ENCODE peak calls at places on chromosomes 16 and 17, in six cellular contexts. D is IMR-90, Y is mucosa of descending colon, Z is lower lobe of right lung, K is heart left ventricle, B is endothelial cell of umbilical vein. I is an unnamed sample.

GRCh38 chr17:62676231-62676943 is 48.9 kb downstream of the MRC2 start:
- DNase-seq in D (no peak), Y (no peak), Z (peak; percentile 39), K (peak; percentile 42), B (no peak), I (no peak)

GRCh38 chr17:27351741-27352140 is 57.8 kb downstream of the WSB1 start:
- DNase-seq in D (peak; percentile 56), Y (no peak), Z (no peak), K (no peak), B (no peak), I (no peak)

GRCh38 chr17:66667491-66668030 is 167.4 kb upstream of the CACNG5 start:
- DNase-seq in D (no peak), Y (no peak), Z (no peak), K (no peak), B (no peak), I (no peak)

GRCh38 chr16:12545792-12546342 is 257.8 kb downstream of the CPPED1 start:
- DNase-seq in D (no peak), Y (no peak), Z (no peak), K (no peak), B (no peak), I (no peak)

GRCh38 chr16:64305663-64306062 is 816.2 kb downstream of the CDH11 start:
- DNase-seq in D (no peak), Y (no peak), Z (no peak), K (no peak), B (no peak), I (no peak)

GRCh38 chr17:41301916-41302901 is at the start of gene KRTAP29-1:
- DNase-seq in D (no peak), Y (no peak), Z (no peak), K (peak; percentile 64), B (no peak), I (no peak)

GRCh38 chr16:17921357-17921978 is 415.1 kb downstream of the NPIPA8 start:
- DNase-seq in D (no peak), Y (peak; percentile 74), Z (peak; percentile 47), K (no peak), B (no peak), I (no peak)

GRCh38 chr17:57166803-57167202 is 81.8 kb downstream of the AKAP1 start:
- DNase-seq in D (no peak), Y (no peak), Z (no peak), K (no peak), B (no peak), I (peak; percentile 48)

GRCh38 chr17:29518359-29518758 is 48.5 kb downstream of the ABHD15 start:
- DNase-seq in D (no peak), Y (no peak), Z (no peak), K (no peak), B (no peak), I (no peak)

GRCh38 chr17:68048996-68049395 is 13.5 kb downstream of the KPNA2 start:
- DNase-seq in D (no peak), Y (no peak), Z (no peak), K (no peak), B (peak; percentile 23), I (no peak)

GRCh38 chr17:681738-682137 is 32.9 kb downstream of the VPS53 start:
- DNase-seq in D (peak; percentile 87), Y (no peak), Z (no peak), K (no peak), B (no peak), I (no peak)

GRCh38 chr17:59369026-59369724 is 37.7 kb downstream of the YPEL2 start:
- DNase-seq in D (no peak), Y (no peak), Z (no peak), K (no peak), B (no peak), I (no peak)

GRCh38 chr16:73068546-73069401 is 20.8 kb upstream of the ZFHX3 start:
- DNase-seq in D (peak; percentile 99), Y (peak; percentile 56), Z (peak; percentile 90), K (peak; percentile 79), B (peak; percentile 92), I (peak; percentile 95)

GRCh38 chr17:75371339-75371738 is 34.1 kb downstream of the GRB2 start:
- DNase-seq in D (no peak), Y (no peak), Z (no peak), K (no peak), B (no peak), I (no peak)

DNA sequence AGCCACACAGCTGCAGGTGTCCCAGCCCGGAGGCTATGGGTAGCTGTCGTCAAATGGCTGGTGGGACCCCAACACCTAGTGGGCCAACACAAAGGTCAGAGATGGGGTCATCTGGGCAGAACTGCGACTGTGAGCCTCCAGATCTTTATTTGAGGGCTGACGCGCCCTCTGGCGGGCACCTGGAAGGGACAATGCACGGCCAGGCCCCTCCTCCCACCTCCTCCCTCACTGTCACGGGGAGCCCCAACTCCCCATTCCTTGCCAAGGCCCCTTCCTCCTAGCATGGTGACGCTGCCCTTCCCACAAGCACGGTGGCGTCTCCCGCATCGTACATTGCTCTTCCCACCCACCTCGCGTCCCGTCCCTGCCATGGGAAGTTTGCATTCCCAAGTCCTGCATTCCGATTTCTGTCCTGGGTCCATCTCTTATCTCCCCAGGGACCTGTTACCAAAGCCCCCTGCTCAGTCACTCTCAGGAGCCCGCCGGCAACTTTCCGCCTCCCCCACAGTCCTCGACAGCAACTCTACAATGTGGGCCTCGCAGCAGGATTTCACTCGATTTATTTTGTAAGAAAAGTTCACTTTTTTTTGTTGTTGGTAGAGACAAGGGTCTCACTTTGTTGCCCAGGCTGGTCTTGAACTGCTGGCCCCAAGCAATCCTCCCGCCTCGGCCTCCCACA is 1.0 kb downstream of the TLE7 start:
- DNase-seq in D (no peak), Y (no peak), Z (no peak), K (no peak), B (no peak), I (no peak)
- H3K4me1 ChIP-seq in D (no peaks in the 10 kb centered on the region), Y (no peaks in the 10 kb centered on the region), Z (no peaks in the 10 kb centered on the region), K (no peaks in the 10 kb centered on the region), B (no peaks in the 10 kb centered on the region), I (no peaks in the 10 kb centered on the region)

GRCh38 chr16:84844049-84844350 is 24.2 kb downstream of the CRISPLD2 start:
- DNase-seq in D (no peak), Y (peak; percentile 66), Z (no peak), K (peak; percentile 73), B (no peak), I (peak; percentile 85)
- H3K4me1 ChIP-seq in D (peaks cover 16% of the 10 kb centered on the region), Y (peaks cover 7% of the 10 kb centered on the region), Z (no peaks in the 10 kb centered on the region), K (no peaks in the 10 kb centered on the region), B (no peaks in the 10 kb centered on the region), I (peaks cover 62% of the 10 kb centered on the region)

DNA sequence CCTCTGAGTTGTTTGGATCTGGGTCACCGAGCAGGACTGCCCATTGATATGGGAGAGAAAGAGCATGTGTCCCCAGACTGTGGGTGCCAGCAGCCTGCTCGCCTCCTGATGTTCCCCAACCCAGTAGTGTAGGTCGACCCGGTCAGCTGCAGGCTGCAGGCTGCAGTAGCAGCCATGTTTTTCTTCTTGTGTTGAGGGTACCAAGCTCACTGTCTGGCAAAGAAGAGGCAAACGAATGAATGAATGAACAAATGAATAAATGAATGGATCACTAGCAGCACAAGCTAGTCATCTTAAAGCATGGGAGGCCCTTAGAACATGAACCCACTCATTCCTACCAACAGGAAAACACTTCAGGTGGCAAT is 293.2 kb downstream of the SOX9 start:
- DNase-seq in D (no peak), Y (no peak), Z (no peak), K (no peak), B (no peak), I (no peak)
- H3K4me1 ChIP-seq in D (no peaks in the 10 kb centered on the region), Y (peaks cover 2% of the 10 kb centered on the region), Z (no peaks in the 10 kb centered on the region), K (no peaks in the 10 kb centered on the region), B (no peaks in the 10 kb centered on the region), I (peaks cover 4% of the 10 kb centered on the region)

GRCh38 chr16:81694494-81695285 is 84.4 kb upstream of the PLCG2 start:
- DNase-seq in D (no peak), Y (no peak), Z (no peak), K (no peak), B (peak; percentile 92), I (peak; percentile 74)

GRCh38 chr16:81697321-81697885 is 81.7 kb upstream of the PLCG2 start:
- DNase-seq in D (peak; percentile 54), Y (peak; percentile 81), Z (no peak), K (peak; percentile 73), B (peak; percentile 79), I (peak; percentile 47)

GRCh38 chr16:81695431-81695890 is 83.6 kb upstream of the PLCG2 start:
- DNase-seq in D (peak; percentile 4), Y (no peak), Z (no peak), K (no peak), B (peak; percentile 95), I (peak; percentile 29)

GRCh38 chr16:81696959-81697293 is 82.2 kb upstream of the PLCG2 start:
- DNase-seq in D (no peak), Y (no peak), Z (no peak), K (no peak), B (no peak), I (no peak)

GRCh38 chr16:81696136-81696958 is 82.7 kb upstream of the PLCG2 start:
- DNase-seq in D (no peak), Y (no peak), Z (no peak), K (peak; percentile 63), B (no peak), I (no peak)
- H3K4me1 ChIP-seq in D (peaks cover 20% of the 10 kb centered on the region), Y (no peaks in the 10 kb centered on the region), Z (peaks cover 42% of the 10 kb centered on the region), K (peaks cover 36% of the 10 kb centered on the region), B (peaks cover 64% of the 10 kb centered on the region), I (peaks cover 16% of the 10 kb centered on the region)